ENCODE peak calls at places on chromosome 16, in nine cellular contexts. R is anterior cingulate cortex; C is HEK293T; J is effector CD4-positive, alpha-beta T cell; T is non-pigmented ciliary epithelial cell; P is GM10248; V is neural crest cell; O is MCF 10A; I is WTC11. H is an unnamed sample.

GRCh38 chr16:12091569-12092346 is 115.2 kb downstream of the SNX29 start:
- DNase-seq in R (no peak), C (no peak), J (no peak), T (no peak), P (no peak), V (no peak), O (no peak), I (no peak), H (no peak)

GRCh38 chr16:51569204-51569911 is 418.3 kb upstream of the SALL1 start:
- DNase-seq in R (no peak), C (no peak), J (no peak), T (no peak), P (no peak), V (no peak), O (peak), I (no peak), H (no peak)

GRCh38 chr16:29974291-29975133 is 844 bp downstream of the TAOK2 start:
- DNase-seq in R (no peak), C (no peak), J (no peak), T (no peak), P (peak), V (no peak), O (no peak), I (no peak), H (no peak)

GRCh38 chr16:87860553-87861299 is 8.6 kb downstream of the SLC7A5 start:
- DNase-seq in R (no peak), C (no peak), J (no peak), T (no peak), P (no peak), V (no peak), O (peak), I (no peak), H (no peak)

GRCh38 chr16:27724491-27724878 is 174.5 kb downstream of the KATNIP start:
- DNase-seq in R (no peak), C (no peak), J (no peak), T (no peak), P (no peak), V (no peak), O (peak), I (no peak), H (no peak)

GRCh38 chr16:86697715-86698114 is 119.4 kb downstream of the FOXL1 start:
- DNase-seq in R (no peak), C (no peak), J (no peak), T (no peak), P (no peak), V (no peak), O (peak), I (no peak), H (no peak)

GRCh38 chr16:67865318-67865717 is 7.5 kb upstream of the EDC4 start:
- DNase-seq in R (no peak), C (peak), J (no peak), T (no peak), P (no peak), V (no peak), O (peak), I (peak), H (no peak)

GRCh38 chr16:15643453-15644305 is 725 bp upstream of the MARF1 start:
- DNase-seq in R (no peak), C (peak), J (no peak), T (peak), P (no peak), V (peak), O (peak), I (no peak), H (no peak)

GRCh38 chr16:75996491-75996890 is 270.2 kb upstream of the CPHXL start:
- DNase-seq in R (no peak), C (no peak), J (no peak), T (no peak), P (no peak), V (no peak), O (peak), I (no peak), H (no peak)

GRCh38 chr16:11162571-11163268 is 93.3 kb downstream of the SOCS1 start:
- DNase-seq in R (no peak), C (no peak), J (no peak), T (no peak), P (no peak), V (no peak), O (no peak), I (no peak), H (no peak)

H was measured in GOT3.